ENCODE peak calls at places on chromosome 15, in six cellular contexts. C is breast epithelium, B is H1, L is GM12891, R is suprapubic skin, O is HCT116. K is an unnamed sample.

GRCh38 chr15:37902126-37902525 is 32.3 kb upstream of the TMCO5A start:
- DNase-seq in C (no peak), B (no peak), L (no peak), R (no peak), O (no peak), K (no peak)

GRCh38 chr15:31342781-31343626 is 16.4 kb downstream of the KLF13 start:
- DNase-seq in C (no peak), B (no peak), L (no peak), R (no peak), O (no peak), K (no peak)

GRCh38 chr15:71335591-71335990 is 220.3 kb downstream of the THSD4 start:
- DNase-seq in C (no peak), B (no peak), L (no peak), R (no peak), O (no peak), K (no peak)

GRCh38 chr15:81760686-81761085 is 285.1 kb downstream of the MEX3B start:
- DNase-seq in C (no peak), B (no peak), L (no peak), R (no peak), O (no peak), K (no peak)

GRCh38 chr15:33283603-33284002 is 27.2 kb upstream of the RYR3 start:
- DNase-seq in C (no peak), B (no peak), L (no peak), R (no peak), O (no peak), K (no peak)

GRCh38 chr15:84789762-84790161 is 27.4 kb upstream of the ALPK3 start:
- DNase-seq in C (no peak), B (no peak), L (no peak), R (no peak), O (no peak), K (no peak)

GRCh38 chr15:33586791-33587697 is 276.3 kb downstream of the RYR3 start:
- DNase-seq in C (no peak), B (no peak), L (no peak), R (no peak), O (no peak), K (no peak)

GRCh38 chr15:36484038-36484778 is 95.2 kb upstream of the CDIN1 start:
- DNase-seq in C (no peak), B (no peak), L (no peak), R (no peak), O (no peak), K (no peak)

GRCh38 chr15:35871812-35872211 is 325.8 kb upstream of the DPH6 start:
- DNase-seq in C (no peak), B (no peak), L (no peak), R (no peak), O (no peak), K (no peak)

GRCh38 chr15:72604794-72605193 is 49.7 kb upstream of the GOLGA6B start:
- DNase-seq in C (no peak), B (no peak), L (no peak), R (no peak), O (peak; percentile 28), K (no peak)

GRCh38 chr15:27912283-27912682 is 186.8 kb downstream of the OCA2 start:
- DNase-seq in C (no peak), B (no peak), L (no peak), R (no peak), O (no peak), K (no peak)

GRCh38 chr15:70559223-70559823 is 204.0 kb downstream of the UACA start:
- DNase-seq in C (no peak), B (no peak), L (peak; percentile 49), R (no peak), O (no peak), K (no peak)

GRCh38 chr15:70074380-70074779 is 23.3 kb downstream of the TLE3 start:
- DNase-seq in C (no peak), B (no peak), L (no peak), R (no peak), O (no peak), K (no peak)

GRCh38 chr15:69532066-69532465 is 79.4 kb downstream of the RPLP1 start:
- DNase-seq in C (no peak), B (no peak), L (no peak), R (no peak), O (no peak), K (no peak)

GRCh38 chr15:73751896-73752816 is 995 bp downstream of the INSYN1 start:
- DNase-seq in C (no peak), B (peak; percentile 65), L (no peak), R (no peak), O (no peak), K (no peak)

GRCh38 chr15:40928351-40928974 is 677 bp upstream of the DLL4 start:
- DNase-seq in C (no peak), B (peak; percentile 88), L (no peak), R (no peak), O (no peak), K (no peak)

GRCh38 chr15:39896837-39897236 is 23.2 kb downstream of the GPR176 start:
- DNase-seq in C (no peak), B (no peak), L (no peak), R (no peak), O (no peak), K (no peak)

GRCh38 chr15:35252351-35252865 is 167.3 kb upstream of the NANOGP8 start:
- DNase-seq in C (no peak), B (no peak), L (no peak), R (no peak), O (no peak), K (no peak)

GRCh38 chr15:56320861-56321260 is 44.4 kb upstream of the TEX9 start:
- DNase-seq in C (no peak), B (no peak), L (no peak), R (no peak), O (no peak), K (no peak)

GRCh38 chr15:64157599-64158125 is 5.2 kb downstream of the PPIB start:
- DNase-seq in C (no peak), B (no peak), L (no peak), R (no peak), O (no peak), K (no peak)

GRCh38 chr15:79310612-79310984 is 314 bp upstream of the TMED3 start:
- DNase-seq in C (no peak), B (no peak), L (no peak), R (no peak), O (no peak), K (no peak)

GRCh38 chr15:34126522-34126921 is 24.6 kb downstream of the PGBD4 start:
- DNase-seq in C (no peak), B (no peak), L (no peak), R (no peak), O (no peak), K (no peak)

GRCh38 chr15:90001062-90001682 is at the start of gene ZNF710:
- DNase-seq in C (no peak), B (peak; percentile 74), L (peak; percentile 61), R (peak; percentile 69), O (no peak), K (peak; percentile 58)
- TF ChIP-seq POLR2A in C (no peak), B (no peak), L (peak; percentile 42), R (no peak), O (peak; percentile 6), K (peak; percentile 62)

GRCh38 chr15:59595434-59595915 is 16.1 kb upstream of the GCNT3 start:
- DNase-seq in C (no peak), B (no peak), L (no peak), R (no peak), O (no peak), K (no peak)
- TF ChIP-seq POLR2AphosphoS5 in C (no peak), B (no peak), L (no peak), R (no peak), O (no peak), K (no peak)

GRCh38 chr15:75620043-75620775 is 5.3 kb downstream of the SNUPN start:
- DNase-seq in C (no peak), B (no peak), L (no peak), R (peak; percentile 73), O (no peak), K (no peak)

GRCh38 chr15:75616766-75617165 is 8.8 kb downstream of the SNUPN start:
- DNase-seq in C (no peak), B (no peak), L (no peak), R (no peak), O (no peak), K (no peak)

GRCh38 chr15:75625542-75626347 is at the start of gene SNUPN:
- DNase-seq in C (peak; percentile 92), B (peak; percentile 94), L (peak; percentile 97), R (peak; percentile 97), O (peak; percentile 90), K (peak; percentile 98)

GRCh38 chr15:75622505-75622904 is 3.0 kb downstream of the SNUPN start:
- DNase-seq in C (no peak), B (no peak), L (no peak), R (no peak), O (no peak), K (no peak)

DNA sequence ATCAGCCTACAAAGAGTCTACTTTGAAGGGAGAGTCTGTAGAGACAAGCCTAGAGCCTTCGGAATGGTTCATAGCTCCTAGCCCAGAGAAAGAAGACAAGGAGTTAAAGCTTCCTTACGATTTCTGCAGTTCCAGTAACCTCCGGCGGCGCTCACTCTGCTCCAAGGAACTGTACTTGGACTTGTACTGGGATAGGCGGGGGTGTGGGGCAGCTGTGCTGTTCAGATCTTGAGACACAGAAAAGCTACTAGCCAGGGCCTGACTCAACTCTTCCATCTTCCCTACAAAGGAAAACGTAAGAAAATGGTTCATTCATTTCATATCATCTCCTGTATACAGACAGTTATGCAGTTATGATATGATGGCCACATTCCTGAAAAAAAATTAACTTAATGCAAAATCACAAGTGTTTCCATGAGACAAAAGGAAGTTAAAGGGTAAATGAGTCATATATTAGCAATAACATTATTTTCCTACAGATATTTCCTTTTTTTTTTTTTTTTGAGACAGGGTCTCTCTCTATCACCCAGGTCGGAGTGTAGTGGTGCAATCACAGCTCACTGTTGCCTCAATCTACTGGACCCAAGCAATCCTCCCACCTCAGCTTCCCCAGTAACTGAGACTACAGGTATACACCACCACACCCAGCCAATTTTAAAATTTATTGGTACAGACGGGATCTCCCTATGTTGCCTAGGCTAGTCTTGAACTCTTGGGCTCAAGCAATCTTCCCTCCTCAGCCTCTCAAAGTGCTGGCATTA is 4.6 kb downstream of the SNUPN start:
- DNase-seq in C (peak; percentile 71), B (no peak), L (no peak), R (peak; percentile 91), O (no peak), K (no peak)
- TF ChIP-seq POLR2A in C (no peak), B (no peak), L (no peak), R (no peak), O (no peak), K (no peak)

DNA sequence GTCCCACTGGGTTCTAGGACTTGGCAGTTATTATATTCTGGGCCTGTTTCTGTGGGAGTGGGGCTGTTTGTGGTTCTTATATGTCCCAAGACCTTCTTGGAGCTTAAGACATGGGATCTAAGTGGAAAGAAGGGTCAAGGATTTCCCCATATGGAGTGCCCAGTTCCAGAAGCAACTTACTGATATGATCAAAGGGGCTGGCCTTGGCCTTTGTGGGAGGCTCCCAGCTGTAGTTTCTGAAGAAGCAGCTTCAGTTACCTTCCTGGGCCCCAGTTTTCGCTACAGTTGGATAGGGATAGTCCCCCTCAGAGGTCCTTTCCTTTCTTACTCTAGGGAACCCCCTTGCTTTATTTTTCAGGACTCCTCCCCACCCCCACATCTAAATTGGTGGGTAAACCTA is 56.0 kb downstream of the RAB11A start:
- DNase-seq in C (no peak), B (no peak), L (no peak), R (no peak), O (no peak), K (no peak)
- TF ChIP-seq POLR2AphosphoS5 in C (no peak), B (no peak), L (no peak), R (no peak), O (no peak), K (no peak)